ENCODE peak calls at places on chromosomes 16 and 17, in four cellular contexts. V, Z, F and I are unnamed samples.
A peak's percentile ranks its signal among the peaks of the same experiment; 100 is the strongest.

GRCh38 chr16:51762081-51762995 is 611.3 kb upstream of the SALL1 start:
- DNase-seq in F (peak; percentile 74), Z (peak; percentile 41), V (peak; percentile 75), I (peak; percentile 93)

GRCh38 chr17:45282683-45283644 is 21.1 kb upstream of the SPATA32 start:
- DNase-seq in F (no peak), V (peak; percentile 42), Z (peak; percentile 87), I (peak; percentile 77)

GRCh38 chr17:82876602-82877391 is 37.0 kb upstream of the ZNF750 start:
- DNase-seq in V (peak; percentile 87), Z (no peak), F (peak; percentile 53), I (peak; percentile 76)

GRCh38 chr17:6721744-6722143 is 8.6 kb upstream of the SLC13A5 start:
- DNase-seq in F (no peak), Z (no peak), V (no peak), I (no peak)

GRCh38 chr17:59757043-59757824 is 49.8 kb downstream of the VMP1 start:
- DNase-seq in V (peak; percentile 8), Z (no peak), F (no peak), I (no peak)

GRCh38 chr17:64773836-64774761 is 112.0 kb upstream of the SMURF2 start:
- DNase-seq in V (peak; percentile 48), Z (no peak), F (no peak), I (peak; percentile 99)

GRCh38 chr17:60165976-60166375 is 16.2 kb downstream of the CA4 start:
- DNase-seq in F (no peak), V (no peak), Z (no peak), I (peak; percentile 57)

GRCh38 chr17:2594657-2595085 is 1.2 kb downstream of the PAFAH1B1 start:
- DNase-seq in V (no peak), F (no peak), Z (no peak), I (no peak)

GRCh38 chr16:57379579-57379978 is 7.3 kb downstream of the CX3CL1 start:
- DNase-seq in Z (no peak), F (no peak), V (no peak), I (no peak)

GRCh38 chr17:80945736-80946135 is 45.9 kb upstream of the CHMP6 start:
- DNase-seq in F (no peak), V (no peak), Z (no peak), I (no peak)

GRCh38 chr16:30561212-30561816 is 3.1 kb upstream of the ZNF764 start:
- DNase-seq in Z (no peak), F (peak; percentile 4), V (peak; percentile 8), I (peak; percentile 76)

GRCh38 chr16:2207872-2208271 is 2.6 kb downstream of the MLST8 start:
- DNase-seq in Z (no peak), F (no peak), V (no peak), I (no peak)

GRCh38 chr16:55539049-55539448 is 27.4 kb upstream of the CAPNS2 start:
- DNase-seq in V (peak; percentile 43), Z (peak; percentile 34), F (no peak), I (no peak)